ENCODE peak calls at places on chromosomes 1 and 21, in seven cellular contexts. D, K, J, S, G, B and F are unnamed samples.

GRCh38 chr21:45935628-45936027 is 45.9 kb upstream of the COL6A1 start:
- DNase-seq in K (no peak), B (no peak), J (no peak), G (no peak), D (no peak), S (peak), F (no peak)

GRCh38 chr1:165424454-165425283 is 20.3 kb downstream of the RXRG start:
- DNase-seq in D (no peak), S (no peak), J (no peak), B (no peak), G (no peak), K (no peak), F (no peak)

GRCh38 chr1:10745886-10746455 is 50.5 kb downstream of the CASZ1 start:
- DNase-seq in J (no peak), S (no peak), B (no peak), D (no peak), K (no peak), G (no peak), F (no peak)

GRCh38 chr21:32812035-32812434 is 40.5 kb upstream of the PAXBP1 start:
- DNase-seq in G (no peak), D (no peak), B (no peak), S (no peak), K (peak), J (no peak), F (no peak)

GRCh38 chr1:216587715-216588114 is 135.5 kb downstream of the ESRRG start:
- DNase-seq in B (no peak), K (no peak), S (no peak), J (no peak), D (no peak), G (no peak), F (no peak)

GRCh38 chr1:221279146-221279545 is 399.9 kb downstream of the HLX start:
- DNase-seq in S (peak), G (no peak), B (no peak), K (no peak), D (no peak), J (no peak), F (no peak)

GRCh38 chr1:26127235-26128163 is 15.9 kb downstream of the PDIK1L start:
- DNase-seq in G (no peak), K (no peak), B (no peak), S (peak), J (no peak), D (no peak), F (no peak)

GRCh38 chr21:45408811-45409261 is 3.9 kb downstream of the COL18A1 start:
- DNase-seq in B (no peak), J (no peak), D (no peak), G (no peak), K (no peak), S (no peak), F (no peak)

GRCh38 chr1:213829806-213830205 is 158.0 kb upstream of the PROX1 start:
- DNase-seq in S (no peak), K (no peak), D (no peak), J (no peak), G (no peak), B (no peak), F (no peak)

GRCh38 chr1:86701731-86702130 is 2.6 kb upstream of the SH3GLB1 start:
- DNase-seq in S (peak), B (no peak), K (no peak), J (no peak), G (no peak), D (no peak), F (no peak)

GRCh38 chr1:97603776-97604175 is 317.1 kb downstream of the DPYD start:
- DNase-seq in D (no peak), G (no peak), B (no peak), J (no peak), K (no peak), S (peak), F (no peak)

GRCh38 chr1:219171192-219171935 is 2.3 kb upstream of the LYPLAL1 start:
- DNase-seq in D (no peak), S (peak), J (no peak), K (peak), B (no peak), G (no peak), F (no peak)

GRCh38 chr1:9825101-9826074 is 1.6 kb upstream of the CLSTN1 start:
- DNase-seq in K (peak), B (peak), G (no peak), S (peak), J (no peak), D (peak), F (no peak)

GRCh38 chr1:56200921-56201320 is 378.4 kb downstream of the PLPP3 start:
- DNase-seq in D (no peak), J (no peak), S (no peak), B (no peak), K (no peak), G (no peak), F (no peak)

GRCh38 chr1:100459815-100460114 is 78.2 kb upstream of the GPR88 start:
- DNase-seq in K (no peak), G (no peak), D (no peak), S (no peak), B (no peak), J (no peak), F (no peak)

GRCh38 chr1:234538930-234539649 is 60.1 kb upstream of the TARBP1 start:
- DNase-seq in S (no peak), D (no peak), J (no peak), G (no peak), B (no peak), K (no peak), F (no peak)

GRCh38 chr1:239337776-239338435 is 48.5 kb upstream of the CHRM3 start:
- DNase-seq in B (no peak), G (no peak), J (no peak), D (no peak), K (no peak), S (no peak), F (no peak)

GRCh38 chr1:17759114-17759513 is 4.0 kb downstream of the ACTL8 start:
- DNase-seq in K (peak), G (no peak), S (no peak), J (no peak), D (no peak), B (peak), F (no peak)